ENCODE peak calls at places on chromosome 22, in five cellular contexts. N, I, A, C and L are unnamed samples.
A peak's percentile ranks its signal among the peaks of the same experiment; 100 is the strongest.

GRCh38 chr22:48353116-48353947 is 1474.3 kb downstream of the BRD1 start:
- DNase-seq in C (no peak), I (peak; percentile 82), A (no peak), N (no peak), L (no peak)

GRCh38 chr22:26753125-26753862 is 95.9 kb downstream of the MIAT start:
- DNase-seq in I (no peak), N (no peak), A (no peak), C (no peak), L (no peak)

GRCh38 chr22:37636186-37636948 is 3.1 kb upstream of the SH3BP1 start:
- DNase-seq in C (no peak), A (no peak), I (no peak), N (no peak), L (no peak)

GRCh38 chr22:24499706-24500105 is 4.6 kb downstream of the UPB1 start:
- DNase-seq in A (no peak), I (no peak), C (no peak), N (no peak), L (no peak)

GRCh38 chr22:20013382-20013871 is 3.2 kb downstream of the ARVCF start:
- DNase-seq in I (peak; percentile 90), C (no peak), N (peak; percentile 81), A (no peak), L (peak; percentile 81)

GRCh38 chr22:26903030-26903856 is 245.9 kb downstream of the MIAT start:
- DNase-seq in N (peak; percentile 46), A (no peak), C (no peak), I (no peak), L (no peak)

GRCh38 chr22:49306632-49306975 is 521.1 kb downstream of the BRD1 start:
- DNase-seq in I (peak; percentile 89), C (no peak), N (no peak), A (no peak), L (no peak)

GRCh38 chr22:32737811-32738210 is 63.7 kb upstream of the TIMP3 start:
- DNase-seq in C (no peak), I (no peak), A (no peak), N (no peak), L (no peak)